ENCODE peak calls at places on chromosomes 5 and 9, in five cellular contexts. One of them, this sample, is unnamed.

GRCh38 chr5:56516034-56516433 is 282.9 kb upstream of the ANKRD55 start:
- DNase-seq in psoas muscle: no peak
- DNase-seq in pancreas: no peak
- DNase-seq in PC-3: no peak
- DNase-seq in heart left ventricle: no peak
- DNase-seq in this sample: no peak

GRCh38 chr9:134011401-134011800 is 13.9 kb upstream of the BRD3OS start:
- DNase-seq in psoas muscle: no peak
- DNase-seq in pancreas: no peak
- DNase-seq in PC-3: no peak
- DNase-seq in heart left ventricle: no peak
- DNase-seq in this sample: no peak

GRCh38 chr5:82417776-82418607 is 139.8 kb upstream of the RPS23 start:
- DNase-seq in psoas muscle: no peak
- DNase-seq in pancreas: no peak
- DNase-seq in PC-3: no peak
- DNase-seq in heart left ventricle: no peak
- DNase-seq in this sample: no peak

GRCh38 chr5:107542831-107543231 is 127.9 kb downstream of the EFNA5 start:
- DNase-seq in psoas muscle: peak
- DNase-seq in pancreas: peak
- DNase-seq in PC-3: peak
- DNase-seq in heart left ventricle: peak
- DNase-seq in this sample: peak

GRCh38 chr9:93575706-93576295 is 583 bp upstream of the PHF2 start:
- DNase-seq in psoas muscle: peak
- DNase-seq in pancreas: peak
- DNase-seq in PC-3: no peak
- DNase-seq in heart left ventricle: peak
- DNase-seq in this sample: peak

GRCh38 chr5:150340614-150341265 is 16.8 kb upstream of the TCOF1 start:
- DNase-seq in psoas muscle: no peak
- DNase-seq in pancreas: no peak
- DNase-seq in PC-3: no peak
- DNase-seq in heart left ventricle: no peak
- DNase-seq in this sample: no peak

GRCh38 chr9:88991066-88992030 is at the start of gene S1PR3:
- DNase-seq in psoas muscle: peak
- DNase-seq in pancreas: peak
- DNase-seq in PC-3: peak
- DNase-seq in heart left ventricle: peak
- DNase-seq in this sample: peak

GRCh38 chr5:150298701-150299451 is 3.8 kb downstream of the ARSI start:
- DNase-seq in psoas muscle: no peak
- DNase-seq in pancreas: no peak
- DNase-seq in PC-3: peak
- DNase-seq in heart left ventricle: no peak
- DNase-seq in this sample: no peak

GRCh38 chr5:160291467-160291866 is 20.9 kb downstream of the CCNJL start:
- DNase-seq in psoas muscle: no peak
- DNase-seq in pancreas: no peak
- DNase-seq in PC-3: no peak
- DNase-seq in heart left ventricle: no peak
- DNase-seq in this sample: no peak

DNA sequence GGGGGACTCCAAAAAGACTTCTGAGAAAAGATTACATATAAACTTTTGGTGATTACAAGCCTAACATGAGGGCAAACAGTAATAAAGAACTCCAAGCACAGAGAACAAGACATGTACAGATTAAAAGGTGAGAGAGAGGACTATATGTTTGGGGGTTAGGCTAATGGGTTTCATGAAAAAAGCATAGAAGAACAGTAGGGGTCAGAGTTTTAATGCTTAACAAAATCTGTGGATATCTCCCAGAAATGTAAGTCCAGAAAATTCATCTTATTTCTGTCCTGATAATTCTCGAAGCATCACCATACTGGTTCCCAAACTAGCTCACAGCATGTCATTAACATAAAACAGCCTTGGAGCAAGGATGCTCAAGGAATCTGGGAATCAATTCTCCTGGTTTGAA is 137.2 kb downstream of the ARRDC3 start:
- DNase-seq in psoas muscle: no peak
- DNase-seq in pancreas: no peak
- DNase-seq in PC-3: no peak
- DNase-seq in heart left ventricle: no peak
- DNase-seq in this sample: no peak
- TF ChIP-seq CTCF in psoas muscle: no peak
- TF ChIP-seq CTCF in pancreas: no peak
- TF ChIP-seq CTCF in PC-3: no peak
- TF ChIP-seq CTCF in heart left ventricle: no peak
- TF ChIP-seq CTCF in this sample: no peak

DNA sequence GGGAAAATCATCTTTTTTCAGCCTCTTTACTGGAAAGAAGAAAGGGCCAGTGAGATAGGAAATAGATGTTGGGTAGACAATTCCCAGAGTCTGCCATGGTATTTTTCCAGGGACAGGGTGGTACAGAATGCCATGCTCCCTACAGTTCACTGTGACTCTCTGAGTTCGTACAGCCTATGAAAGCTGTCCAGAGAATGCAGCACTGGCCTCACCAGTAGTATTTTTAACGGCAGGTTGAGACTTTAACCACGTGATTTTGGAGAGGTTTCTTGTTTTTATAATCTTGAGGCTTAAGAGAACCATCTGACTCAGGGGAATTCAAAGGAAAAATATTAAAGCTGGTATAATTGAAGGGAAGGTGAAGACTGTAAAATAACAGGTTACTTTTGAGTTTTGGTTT is 10.1 kb upstream of the ZNF474 start:
- DNase-seq in psoas muscle: no peak
- DNase-seq in pancreas: no peak
- DNase-seq in PC-3: no peak
- DNase-seq in heart left ventricle: no peak
- DNase-seq in this sample: no peak
- H3K27ac ChIP-seq in psoas muscle: no peak
- H3K27ac ChIP-seq in pancreas: no peak
- H3K27ac ChIP-seq in PC-3: no peak
- H3K27ac ChIP-seq in heart left ventricle: no peak
- H3K27ac ChIP-seq in this sample: no peak

DNA sequence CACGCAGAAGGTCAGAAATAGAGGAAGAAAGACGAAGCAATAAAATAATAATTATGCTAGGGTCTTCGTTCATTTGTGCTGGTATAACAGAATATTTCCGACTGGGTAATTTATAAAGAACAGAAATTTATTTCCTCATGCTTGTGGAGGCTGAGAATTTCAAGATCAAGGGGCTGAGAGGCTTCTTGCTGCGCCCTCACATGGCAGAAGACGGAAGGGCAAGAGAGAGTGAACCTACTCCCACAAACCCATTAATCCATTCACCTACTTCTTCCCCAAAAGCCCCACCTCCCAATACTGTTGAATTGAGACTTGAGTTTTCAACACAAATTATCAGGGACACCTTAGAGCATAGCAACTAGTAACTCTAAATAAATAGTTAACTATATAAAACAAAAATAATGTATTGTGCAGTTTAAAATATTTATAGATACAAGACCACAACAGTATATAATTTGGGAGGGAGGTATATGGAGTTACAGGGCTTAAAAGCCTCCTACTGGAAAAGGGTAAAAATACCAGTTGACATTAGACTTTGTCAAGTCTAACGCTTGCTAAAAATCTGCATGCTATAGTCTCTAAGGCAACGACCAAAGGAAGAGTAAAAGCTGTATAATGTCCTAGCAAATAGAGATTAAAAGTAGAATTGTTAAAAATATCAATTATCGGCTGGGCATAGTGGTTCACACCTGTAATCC is 40.3 kb upstream of the NAA35 start:
- DNase-seq in psoas muscle: no peak
- DNase-seq in pancreas: no peak
- DNase-seq in PC-3: peak
- DNase-seq in heart left ventricle: no peak
- DNase-seq in this sample: no peak
- TF ChIP-seq CTCF in psoas muscle: peak
- TF ChIP-seq CTCF in pancreas: peak
- TF ChIP-seq CTCF in PC-3: peak
- TF ChIP-seq CTCF in heart left ventricle: peak
- TF ChIP-seq CTCF in this sample: peak

DNA sequence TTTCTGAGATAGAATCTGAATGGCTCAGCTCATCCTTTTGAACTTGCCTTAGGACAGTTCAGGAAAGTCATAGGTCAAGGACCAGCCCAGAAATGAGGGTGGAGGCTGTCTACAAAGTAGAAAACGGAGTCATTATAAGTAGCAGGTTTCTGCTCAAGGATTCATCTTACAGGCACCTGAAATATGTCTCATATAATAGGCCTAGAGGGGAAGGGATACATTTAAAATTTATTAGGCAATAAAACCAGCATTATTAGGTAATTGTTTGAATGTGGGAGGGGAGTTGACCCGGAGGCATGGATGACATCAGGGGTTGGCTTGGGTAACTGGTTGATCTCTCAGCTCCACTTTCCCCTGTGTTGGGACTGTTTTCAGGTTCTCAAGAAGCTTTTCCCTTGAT is 11.9 kb upstream of the GALNT10 start:
- DNase-seq in psoas muscle: no peak
- DNase-seq in pancreas: no peak
- DNase-seq in PC-3: peak
- DNase-seq in heart left ventricle: no peak
- DNase-seq in this sample: no peak
- H3K27ac ChIP-seq in psoas muscle: no peak
- H3K27ac ChIP-seq in pancreas: no peak
- H3K27ac ChIP-seq in PC-3: no peak
- H3K27ac ChIP-seq in heart left ventricle: no peak
- H3K27ac ChIP-seq in this sample: no peak

GRCh38 chr5:54895816-54896341 is 89.5 kb downstream of the ESM1 start:
- DNase-seq in psoas muscle: no peak
- DNase-seq in pancreas: no peak
- DNase-seq in PC-3: peak
- DNase-seq in heart left ventricle: no peak
- DNase-seq in this sample: no peak
- TF ChIP-seq CTCF in psoas muscle: peak
- TF ChIP-seq CTCF in pancreas: no peak
- TF ChIP-seq CTCF in PC-3: peak
- TF ChIP-seq CTCF in heart left ventricle: peak
- TF ChIP-seq CTCF in this sample: peak

DNA sequence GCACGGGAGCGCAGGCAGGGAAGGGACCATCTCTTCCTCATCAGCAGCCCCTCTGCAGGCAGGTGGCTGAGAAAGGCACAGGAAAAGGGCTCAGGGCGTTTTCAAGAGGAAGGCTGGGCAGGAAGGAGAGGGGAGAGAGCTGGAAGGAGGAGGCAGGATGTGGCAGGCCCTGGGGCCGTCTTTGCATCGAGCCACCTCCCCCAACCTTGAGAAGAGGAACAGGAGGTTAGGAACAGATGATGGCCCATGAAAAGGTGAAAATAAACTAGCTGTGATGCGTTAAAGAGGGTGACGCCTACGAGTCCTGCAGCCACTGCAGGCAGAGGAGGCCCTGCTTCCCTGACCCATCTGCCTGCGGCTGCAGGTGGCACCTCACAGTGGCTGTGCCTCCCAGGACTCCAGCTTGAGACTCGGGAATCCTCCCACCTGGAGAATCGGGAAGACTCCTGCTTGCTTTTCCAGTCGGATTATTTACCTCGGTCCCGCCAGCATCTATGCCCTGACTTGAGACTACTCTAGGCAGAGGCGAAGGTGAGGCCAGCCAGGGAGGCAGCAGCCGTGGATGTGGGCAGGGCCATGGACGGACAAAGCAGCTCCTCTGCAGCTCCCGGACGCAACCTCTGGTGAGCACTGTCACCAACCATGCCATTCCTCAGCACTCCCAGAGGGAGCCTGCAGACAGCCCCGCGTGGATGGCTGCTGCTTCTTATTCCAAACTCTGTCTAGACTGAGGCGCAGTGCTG is 18.2 kb downstream of the MED10 start:
- DNase-seq in psoas muscle: no peak
- DNase-seq in pancreas: no peak
- DNase-seq in PC-3: peak
- DNase-seq in heart left ventricle: no peak
- DNase-seq in this sample: no peak
- H3K27ac ChIP-seq in psoas muscle: no peak
- H3K27ac ChIP-seq in pancreas: no peak
- H3K27ac ChIP-seq in PC-3: no peak
- H3K27ac ChIP-seq in heart left ventricle: no peak
- H3K27ac ChIP-seq in this sample: no peak

This sample was measured in right lobe of liver.